ENCODE peak calls at places on chromosome 14, in seven cellular contexts. P, Q, S, O, C, U and V are unnamed samples.

GRCh38 chr14:50335989-50336391 is 23.9 kb downstream of the DMAC2L start:
- DNase-seq in Q (no peak), P (no peak), S (no peak), U (peak), O (peak), C (no peak), V (no peak)

GRCh38 chr14:100307215-100308111 is 1.2 kb upstream of the SLC25A29 start:
- DNase-seq in Q (no peak), P (no peak), C (peak), U (no peak), O (peak), S (no peak), V (no peak)

GRCh38 chr14:21868442-21869046 is 194.9 kb upstream of the OR4E1 start:
- DNase-seq in O (no peak), C (peak), S (peak), U (peak), Q (peak), P (peak), V (peak)

GRCh38 chr14:69287096-69287991 is 27.4 kb downstream of the GALNT16 start:
- DNase-seq in O (no peak), U (peak), P (no peak), S (no peak), C (peak), Q (no peak), V (no peak)

GRCh38 chr14:73729556-73730265 is 15.5 kb upstream of the PNMA1 start:
- DNase-seq in C (no peak), U (no peak), S (no peak), P (no peak), Q (no peak), O (no peak), V (no peak)

GRCh38 chr14:57470909-57471308 is 22.7 kb downstream of the CCDC198 start:
- DNase-seq in O (no peak), P (no peak), Q (no peak), U (no peak), S (no peak), C (no peak), V (no peak)

GRCh38 chr14:31340297-31341063 is 79.9 kb downstream of the HEATR5A start:
- DNase-seq in O (peak), U (no peak), Q (no peak), P (peak), C (no peak), S (no peak), V (peak)

GRCh38 chr14:69693823-69694729 is 72.9 kb upstream of the SRSF5 start:
- DNase-seq in C (no peak), U (no peak), O (no peak), P (no peak), Q (no peak), S (no peak), V (no peak)

GRCh38 chr14:26527095-26527494 is 70.7 kb downstream of the NOVA1 start:
- DNase-seq in U (no peak), C (no peak), O (no peak), S (no peak), Q (no peak), P (no peak), V (peak)